ENCODE peak calls at places on chromosomes 3 and 15, in five cellular contexts. One of them, this sample, is unnamed.

GRCh38 chr3:125207949-125208568 is 4.5 kb downstream of the SLC12A8 start:
- DNase-seq in HCT116: no peak
- DNase-seq in K562: no peak
- DNase-seq in fibroblast of lung: no peak
- DNase-seq in IMR-90: no peak
- DNase-seq in this sample: no peak

GRCh38 chr3:187669675-187670504 is at the start of gene SST:
- DNase-seq in IMR-90: peak
- DNase-seq in HCT116: no peak
- DNase-seq in K562: no peak
- DNase-seq in fibroblast of lung: peak
- DNase-seq in this sample: no peak

GRCh38 chr15:78242128-78242527 is 7.8 kb upstream of the ACSBG1 start:
- DNase-seq in IMR-90: no peak
- DNase-seq in K562: peak
- DNase-seq in fibroblast of lung: no peak
- DNase-seq in HCT116: no peak
- DNase-seq in this sample: peak

GRCh38 chr3:111035316-111035715 is 36.3 kb upstream of the NECTIN3 start:
- DNase-seq in IMR-90: no peak
- DNase-seq in fibroblast of lung: no peak
- DNase-seq in HCT116: no peak
- DNase-seq in K562: no peak
- DNase-seq in this sample: no peak

GRCh38 chr3:40876019-40876418 is 323.3 kb upstream of the CTNNB1 start:
- DNase-seq in K562: no peak
- DNase-seq in IMR-90: no peak
- DNase-seq in HCT116: no peak
- DNase-seq in fibroblast of lung: no peak
- DNase-seq in this sample: no peak

GRCh38 chr15:80567721-80568157 is 127.4 kb upstream of the ABHD17C start:
- DNase-seq in HCT116: peak
- DNase-seq in IMR-90: peak
- DNase-seq in fibroblast of lung: peak
- DNase-seq in K562: peak
- DNase-seq in this sample: peak

GRCh38 chr3:35523838-35524237 is 115.5 kb upstream of the ARPP21 start:
- DNase-seq in fibroblast of lung: no peak
- DNase-seq in IMR-90: no peak
- DNase-seq in HCT116: no peak
- DNase-seq in K562: no peak
- DNase-seq in this sample: no peak

GRCh38 chr3:194089357-194090177 is 46.4 kb upstream of the HES1 start:
- DNase-seq in HCT116: peak
- DNase-seq in fibroblast of lung: peak
- DNase-seq in IMR-90: peak
- DNase-seq in K562: peak
- DNase-seq in this sample: no peak

GRCh38 chr3:37861540-37862051 is at the start of gene CTDSPL:
- DNase-seq in HCT116: no peak
- DNase-seq in fibroblast of lung: peak
- DNase-seq in K562: peak
- DNase-seq in IMR-90: peak
- DNase-seq in this sample: no peak

DNA sequence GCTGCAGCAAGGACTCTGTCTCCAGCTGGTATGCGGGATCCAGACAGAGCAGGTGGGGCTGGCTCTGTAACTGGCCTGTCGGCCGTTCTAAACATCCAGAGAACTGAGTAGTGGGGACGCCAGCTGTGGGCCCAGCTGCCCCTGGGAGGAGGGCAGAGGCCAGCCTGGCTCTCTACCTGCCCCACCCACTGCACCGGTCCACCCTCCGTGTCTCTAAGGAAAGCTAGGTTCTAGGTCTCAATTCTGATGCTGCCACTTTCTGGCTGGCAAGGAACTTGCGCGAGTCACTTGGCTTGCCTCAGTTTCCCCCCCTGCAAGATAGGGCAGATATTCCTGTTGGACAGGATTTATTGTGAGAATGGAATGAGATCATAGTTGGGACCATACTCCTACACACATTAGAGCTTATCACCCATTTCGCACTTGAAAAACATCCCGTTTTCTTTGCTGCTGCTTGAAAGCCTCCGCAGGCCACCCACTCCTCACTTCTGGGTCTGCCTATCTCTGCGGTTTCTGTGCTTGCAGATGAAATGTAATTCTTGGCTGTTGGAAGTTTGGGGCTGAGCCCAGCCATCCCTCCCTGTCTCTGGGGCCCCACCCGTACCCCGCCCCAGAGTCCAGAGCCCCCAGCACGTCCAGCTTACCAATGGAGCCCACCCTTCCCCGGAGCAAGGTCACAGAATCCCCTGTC is 65.8 kb downstream of the IQSEC1 start:
- DNase-seq in HCT116: no peak
- DNase-seq in IMR-90: no peak
- DNase-seq in fibroblast of lung: no peak
- DNase-seq in K562: peak
- DNase-seq in this sample: no peak
- H3K4me2 ChIP-seq in HCT116: no peak
- H3K4me2 ChIP-seq in IMR-90: no peak
- H3K4me2 ChIP-seq in fibroblast of lung: no peak
- H3K4me2 ChIP-seq in K562: peak
- H3K4me2 ChIP-seq in this sample: peak

DNA sequence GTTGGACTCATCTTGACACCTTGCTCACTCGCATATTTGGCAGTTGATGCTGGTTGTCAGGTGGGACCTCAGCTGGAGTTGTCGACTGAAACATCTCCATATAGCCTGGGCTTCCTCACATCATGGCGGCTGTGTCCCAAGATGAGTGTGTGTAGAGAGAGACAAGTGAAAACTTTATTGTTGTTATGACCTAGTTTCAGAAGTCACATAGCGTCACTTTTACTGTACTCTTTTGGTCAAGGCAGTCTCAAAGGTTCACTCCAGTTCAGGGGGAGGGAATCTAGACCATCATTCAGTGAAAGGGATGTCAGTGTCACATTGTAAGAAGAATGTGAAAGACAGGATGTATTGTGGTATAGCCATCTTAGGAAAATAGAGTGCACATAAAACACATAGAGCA is 214.2 kb downstream of the ITPR1 start:
- DNase-seq in K562: no peak
- DNase-seq in HCT116: no peak
- DNase-seq in IMR-90: no peak
- DNase-seq in fibroblast of lung: no peak
- DNase-seq in this sample: no peak
- TF ChIP-seq CTCF in K562: no peak
- TF ChIP-seq CTCF in HCT116: no peak
- TF ChIP-seq CTCF in IMR-90: no peak
- TF ChIP-seq CTCF in fibroblast of lung: no peak
- TF ChIP-seq CTCF in this sample: no peak

DNA sequence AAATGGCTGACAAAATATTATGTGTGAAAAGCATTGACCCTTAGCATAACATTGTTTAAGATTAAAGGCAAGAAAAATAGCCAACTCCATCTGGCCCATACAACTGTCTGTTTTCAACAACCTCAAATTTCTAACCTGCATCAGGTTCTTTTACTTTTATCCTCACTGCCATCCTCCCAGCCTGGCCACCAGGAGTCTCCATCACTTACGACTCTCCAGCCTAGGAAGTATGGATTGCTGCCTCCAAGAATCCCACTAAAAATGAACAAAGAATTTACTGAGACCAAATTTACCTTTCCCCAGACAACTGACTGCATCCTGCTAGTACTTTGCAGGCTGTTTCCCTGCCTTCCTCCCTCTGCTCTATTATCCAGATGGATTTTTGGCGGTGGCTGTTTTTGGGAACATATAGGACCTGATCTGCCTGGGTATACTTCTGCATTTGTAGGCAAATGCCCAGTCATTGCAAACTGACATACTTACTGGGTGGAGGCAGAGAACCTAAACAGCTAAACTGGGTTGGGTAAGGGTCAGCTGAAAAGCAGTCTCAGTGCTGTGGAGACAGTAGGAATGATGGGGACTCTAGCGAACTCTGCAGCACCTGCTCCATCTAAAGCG is 144.2 kb downstream of the GHSR start:
- DNase-seq in HCT116: no peak
- DNase-seq in IMR-90: no peak
- DNase-seq in fibroblast of lung: no peak
- DNase-seq in K562: no peak
- DNase-seq in this sample: no peak
- H3K4me2 ChIP-seq in HCT116: no peak
- H3K4me2 ChIP-seq in IMR-90: no peak
- H3K4me2 ChIP-seq in fibroblast of lung: no peak
- H3K4me2 ChIP-seq in K562: no peak
- H3K4me2 ChIP-seq in this sample: no peak

GRCh38 chr3:157179365-157179803 is 19.4 kb upstream of the CCNL1 start:
- DNase-seq in K562: no peak
- DNase-seq in HCT116: no peak
- DNase-seq in fibroblast of lung: no peak
- DNase-seq in IMR-90: no peak
- DNase-seq in this sample: no peak

GRCh38 chr3:157180262-157180661 is 20.3 kb upstream of the CCNL1 start:
- DNase-seq in IMR-90: no peak
- DNase-seq in fibroblast of lung: no peak
- DNase-seq in HCT116: no peak
- DNase-seq in K562: no peak
- DNase-seq in this sample: no peak

GRCh38 chr3:157188391-157188790 is 28.4 kb upstream of the CCNL1 start:
- DNase-seq in K562: no peak
- DNase-seq in IMR-90: no peak
- DNase-seq in HCT116: no peak
- DNase-seq in fibroblast of lung: no peak
- DNase-seq in this sample: no peak

DNA sequence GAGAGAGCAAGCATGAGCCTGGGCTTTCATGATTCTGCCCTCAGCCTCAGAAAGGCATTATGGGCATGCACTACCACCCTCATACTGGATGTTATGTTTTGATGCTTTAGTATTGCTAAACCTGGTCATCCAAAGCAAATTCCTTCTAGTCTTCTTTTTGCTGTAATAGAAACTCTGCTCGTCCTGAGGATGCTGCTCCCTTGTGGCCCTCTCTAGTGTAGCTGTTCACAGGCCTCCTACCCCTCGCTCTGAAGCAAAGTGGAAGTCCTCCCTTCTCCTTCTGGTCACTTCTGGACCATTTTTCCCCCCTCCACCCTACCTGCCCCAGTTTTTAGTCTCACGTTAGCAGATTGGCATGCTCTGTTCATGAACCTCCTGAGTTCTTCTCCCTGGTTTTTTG is 22.9 kb upstream of the CCNL1 start:
- DNase-seq in IMR-90: peak
- DNase-seq in HCT116: no peak
- DNase-seq in fibroblast of lung: no peak
- DNase-seq in K562: no peak
- DNase-seq in this sample: no peak
- TF ChIP-seq CTCF in IMR-90: peak
- TF ChIP-seq CTCF in HCT116: no peak
- TF ChIP-seq CTCF in fibroblast of lung: no peak
- TF ChIP-seq CTCF in K562: peak
- TF ChIP-seq CTCF in this sample: no peak